ENCODE peak calls at places on chromosomes 1 and 21, in six cellular contexts. W is IMR-90, Q is mesenchymal stem cell, Y is trophoblast cell, Z is neuronal stem cell, K is H9. S is an unnamed sample.

GRCh38 chr1:47644216-47644581 is 206.4 kb downstream of the FOXD2 start:
- DNase-seq in W (no peak), Q (no peak), Y (no peak), Z (no peak), K (no peak), S (peak; percentile 33)

GRCh38 chr1:59814901-59815825 is at the start of gene HOOK1:
- DNase-seq in W (no peak), Q (no peak), Y (peak; percentile 36), Z (peak; percentile 14), K (no peak), S (peak; percentile 28)

GRCh38 chr1:226644541-226645176 is 94.4 kb downstream of the ITPKB start:
- DNase-seq in W (peak; percentile 42), Q (peak; percentile 50), Y (no peak), Z (no peak), K (no peak), S (no peak)

GRCh38 chr1:92679980-92680379 is 104.9 kb downstream of the EVI5 start:
- DNase-seq in W (no peak), Q (no peak), Y (no peak), Z (no peak), K (no peak), S (no peak)

GRCh38 chr1:210412240-210412639 is 83.5 kb downstream of the HHAT start:
- DNase-seq in W (no peak), Q (no peak), Y (no peak), Z (no peak), K (no peak), S (no peak)

GRCh38 chr1:64245495-64245894 is 42.1 kb downstream of the UBE2U start:
- DNase-seq in W (no peak), Q (no peak), Y (peak; percentile 27), Z (no peak), K (no peak), S (peak; percentile 55)

GRCh38 chr1:162389021-162389818 is 7.7 kb downstream of the C1orf226 start:
- DNase-seq in W (peak; percentile 30), Q (peak; percentile 83), Y (peak; percentile 75), Z (no peak), K (no peak), S (no peak)

GRCh38 chr1:211813590-211813989 is 17.0 kb downstream of the LPGAT1 start:
- DNase-seq in W (peak; percentile 36), Q (no peak), Y (peak; percentile 69), Z (no peak), K (no peak), S (no peak)

GRCh38 chr1:85611856-85612255 is 31.3 kb downstream of the CCN1 start:
- DNase-seq in W (peak; percentile 100), Q (peak; percentile 99), Y (peak; percentile 92), Z (no peak), K (no peak), S (peak; percentile 74)

GRCh38 chr21:42997053-42997452 is 22.7 kb downstream of the PKNOX1 start:
- DNase-seq in W (peak; percentile 99), Q (peak; percentile 97), Y (peak; percentile 91), Z (no peak), K (no peak), S (no peak)

GRCh38 chr1:32151319-32151787 is 28.1 kb upstream of the TXLNA start:
- DNase-seq in W (peak; percentile 90), Q (peak; percentile 80), Y (no peak), Z (no peak), K (no peak), S (no peak)

GRCh38 chr1:17046043-17046657 is 7.7 kb downstream of the SDHB start:
- DNase-seq in W (peak; percentile 72), Q (peak; percentile 73), Y (peak; percentile 74), Z (no peak), K (no peak), S (peak; percentile 72)

GRCh38 chr1:12407050-12407961 is 177.5 kb downstream of the VPS13D start:
- DNase-seq in W (peak; percentile 84), Q (peak; percentile 47), Y (peak; percentile 49), Z (no peak), K (no peak), S (no peak)

GRCh38 chr1:228059536-228060457 is 22.7 kb upstream of the ARF1 start:
- DNase-seq in W (no peak), Q (no peak), Y (peak; percentile 95), Z (no peak), K (peak; percentile 100), S (peak; percentile 94)

GRCh38 chr1:114620419-114620818 is 39.0 kb upstream of the BCAS2 start:
- DNase-seq in W (no peak), Q (no peak), Y (no peak), Z (no peak), K (no peak), S (no peak)

GRCh38 chr1:68188060-68188538 is 44.2 kb downstream of the WLS start:
- DNase-seq in W (peak; percentile 91), Q (peak; percentile 87), Y (no peak), Z (no peak), K (no peak), S (no peak)
- H4K8ac ChIP-seq in W (peak overlapping the region; percentile 16), Q (no peak overlapping the region), Y (no peak overlapping the region), Z (no peak overlapping the region), K (no peak overlapping the region), S (no peak overlapping the region)

DNA sequence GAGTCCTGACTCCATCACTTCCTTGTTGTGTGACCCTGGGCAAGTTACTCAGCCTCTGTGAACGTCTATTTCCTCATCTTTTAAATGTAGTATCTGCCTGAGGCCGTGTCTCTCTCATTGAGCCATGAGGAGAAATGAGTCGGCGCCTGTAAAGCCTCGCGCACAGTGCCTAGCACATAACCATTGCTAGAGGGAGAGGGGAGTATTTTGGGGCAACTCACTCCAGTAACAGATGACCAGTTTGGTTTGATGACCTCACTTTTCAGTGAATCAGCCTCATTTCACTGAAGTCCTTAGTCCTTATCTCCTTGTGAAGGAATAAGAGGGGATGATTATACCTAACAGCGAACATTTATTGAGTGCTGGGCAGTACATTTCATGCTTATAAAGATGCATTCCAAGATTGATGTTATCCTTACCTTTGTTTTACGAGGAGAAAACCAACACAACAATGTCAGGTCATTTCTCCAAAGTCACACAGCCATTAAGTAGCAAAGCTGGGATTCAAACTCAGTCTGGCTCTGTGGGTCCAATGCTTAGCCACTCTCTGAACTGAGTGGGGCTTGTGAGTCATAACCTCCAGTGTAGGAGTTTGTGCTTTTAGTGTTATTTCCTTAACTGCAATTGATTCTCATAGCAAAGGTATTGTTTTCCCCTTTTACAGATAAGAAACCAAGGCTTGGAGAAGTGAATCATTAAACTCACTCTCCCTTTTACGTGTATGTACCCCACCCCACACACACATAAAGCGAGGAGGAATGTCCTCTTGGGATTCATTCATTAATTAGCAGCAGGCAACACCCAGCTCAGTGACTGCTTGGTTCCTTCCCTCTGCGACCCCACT is 25.9 kb downstream of the KCNC4 start:
- DNase-seq in W (peak; percentile 85), Q (peak; percentile 49), Y (peak; percentile 83), Z (no peak), K (no peak), S (peak; percentile 28)
- H3K4me1 ChIP-seq in W (peaks cover 6% of the 10 kb centered on the region), Q (no peaks in the 10 kb centered on the region), Y (peaks cover 3% of the 10 kb centered on the region), Z (peaks cover 14% of the 10 kb centered on the region), K (no peaks in the 10 kb centered on the region), S (peaks cover 2% of the 10 kb centered on the region)

GRCh38 chr1:58505286-58505685 is 41.2 kb downstream of the OMA1 start:
- DNase-seq in W (no peak), Q (no peak), Y (no peak), Z (no peak), K (no peak), S (no peak)
- H3K18ac ChIP-seq in W (no peak overlapping the region), Q (no peak overlapping the region), Y (no peak overlapping the region), Z (no peak overlapping the region), K (no peak overlapping the region), S (no peak overlapping the region)

DNA sequence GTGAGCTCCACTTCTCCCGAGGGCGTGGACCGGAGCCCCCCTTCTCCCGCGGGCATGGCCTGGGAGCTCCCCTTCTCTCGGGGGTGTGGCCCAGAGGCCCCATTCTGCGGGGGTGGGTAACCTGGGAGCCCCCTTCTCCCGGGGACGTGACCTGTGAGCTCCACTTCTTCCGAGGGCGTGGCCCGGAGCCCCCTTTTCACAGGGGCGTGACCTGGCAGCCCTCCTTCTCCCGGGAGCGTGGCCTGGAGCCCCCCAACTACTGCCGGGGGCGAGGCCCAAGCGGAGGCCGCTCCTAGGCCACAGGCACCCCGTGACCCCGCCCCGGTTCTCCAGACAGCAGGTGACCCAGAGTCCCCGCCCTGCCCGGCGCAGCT is 309 bp downstream of the C1orf174 start:
- DNase-seq in W (no peak), Q (no peak), Y (no peak), Z (no peak), K (no peak), S (no peak)
- H4K8ac ChIP-seq in W (peak overlapping the region; percentile 48), Q (peak overlapping the region; percentile 60), Y (peak overlapping the region; percentile 96), Z (no peak overlapping the region), K (no peak overlapping the region), S (no peak overlapping the region)

GRCh38 chr21:31338892-31339368 is 5.1 kb downstream of the TIAM1 start:
- DNase-seq in W (no peak), Q (no peak), Y (no peak), Z (no peak), K (no peak), S (no peak)
- H3K4me1 ChIP-seq in W (peaks cover 7% of the 10 kb centered on the region), Q (peaks cover 9% of the 10 kb centered on the region), Y (peaks cover 22% of the 10 kb centered on the region), Z (peaks cover 15% of the 10 kb centered on the region), K (peaks cover 3% of the 10 kb centered on the region), S (peaks cover 5% of the 10 kb centered on the region)